ENCODE peak calls at places on chromosomes 3 and 15, in ten cellular contexts. L is adrenal gland, N is testis, A is IMR-90, Z is uterus, D is A549, B is thyroid gland, Y is HepG2, I is tibial nerve, U is body of pancreas. W is an unnamed sample.

GRCh38 chr3:62586356-62586755 is 213.0 kb upstream of the FEZF2 start:
- DNase-seq in L (no peak), N (no peak), A (peak), Z (no peak), D (no peak), B (no peak), Y (no peak), I (no peak), U (no peak), W (no peak)

GRCh38 chr3:41111011-41111410 is 88.3 kb upstream of the CTNNB1 start:
- DNase-seq in L (no peak), N (no peak), A (no peak), Z (no peak), D (no peak), B (no peak), Y (peak), I (no peak), U (no peak), W (no peak)

GRCh38 chr3:50378757-50379156 is 19.4 kb upstream of the TMEM115 start:
- DNase-seq in L (no peak), N (no peak), A (no peak), Z (no peak), D (no peak), B (no peak), Y (no peak), I (no peak), U (no peak), W (no peak)

GRCh38 chr3:100710355-100711198 is 1.3 kb downstream of the TFG start:
- DNase-seq in L (peak), N (peak), A (peak), Z (no peak), D (peak), B (peak), Y (peak), I (no peak), U (peak), W (no peak)

GRCh38 chr3:71723452-71724170 is 1.6 kb downstream of the EIF4E3 start:
- DNase-seq in L (no peak), N (no peak), A (no peak), Z (no peak), D (no peak), B (no peak), Y (no peak), I (no peak), U (no peak), W (no peak)

GRCh38 chr3:186452517-186452916 is 90.5 kb upstream of the DGKG start:
- DNase-seq in L (no peak), N (no peak), A (peak), Z (no peak), D (no peak), B (no peak), Y (no peak), I (no peak), U (no peak), W (no peak)

GRCh38 chr3:65190111-65190510 is 502.3 kb upstream of the ADAMTS9 start:
- DNase-seq in L (no peak), N (no peak), A (no peak), Z (no peak), D (no peak), B (no peak), Y (no peak), I (no peak), U (no peak), W (no peak)

GRCh38 chr3:150314248-150315027 is 93.7 kb upstream of the TSC22D2 start:
- DNase-seq in L (no peak), N (peak), A (no peak), Z (no peak), D (no peak), B (peak), Y (no peak), I (no peak), U (peak), W (no peak)

GRCh38 chr3:195708066-195708465 is 12.7 kb upstream of the MUC20 start:
- DNase-seq in L (no peak), N (no peak), A (no peak), Z (no peak), D (no peak), B (no peak), Y (no peak), I (no peak), U (no peak), W (no peak)

GRCh38 chr3:115321396-115321795 is 174.3 kb upstream of the ZBTB20 start:
- DNase-seq in L (no peak), N (no peak), A (peak), Z (no peak), D (no peak), B (no peak), Y (no peak), I (no peak), U (no peak), W (no peak)

GRCh38 chr3:101479022-101479421 is 34.0 kb downstream of the SENP7 start:
- DNase-seq in L (no peak), N (no peak), A (no peak), Z (no peak), D (no peak), B (no peak), Y (no peak), I (no peak), U (no peak), W (no peak)

GRCh38 chr3:184341925-184342324 is 4.5 kb downstream of the FAM131A start:
- DNase-seq in L (no peak), N (no peak), A (no peak), Z (no peak), D (no peak), B (peak), Y (no peak), I (no peak), U (peak), W (no peak)

GRCh38 chr3:141690366-141691072 is 47.6 kb upstream of the RNF7 start:
- DNase-seq in L (no peak), N (no peak), A (peak), Z (no peak), D (no peak), B (no peak), Y (no peak), I (no peak), U (no peak), W (no peak)

GRCh38 chr15:59528965-59529402 is 82.6 kb upstream of the GCNT3 start:
- DNase-seq in L (peak), N (peak), A (peak), Z (peak), D (peak), B (peak), Y (peak), I (peak), U (peak), W (peak)

GRCh38 chr3:14959358-14959943 is 12.1 kb downstream of the NR2C2 start:
- DNase-seq in L (no peak), N (no peak), A (no peak), Z (no peak), D (no peak), B (no peak), Y (no peak), I (no peak), U (no peak), W (no peak)

GRCh38 chr3:178084938-178085816 is 451.1 kb upstream of the KCNMB2 start:
- DNase-seq in L (peak), N (peak), A (peak), Z (peak), D (no peak), B (peak), Y (peak), I (peak), U (peak), W (no peak)

GRCh38 chr3:60086811-60087210 is 1037.0 kb upstream of the CFAP20DC start:
- DNase-seq in L (no peak), N (no peak), A (peak), Z (no peak), D (no peak), B (no peak), Y (peak), I (no peak), U (no peak), W (no peak)

GRCh38 chr3:38658886-38659285 is 9.4 kb upstream of the SCN5A start:
- DNase-seq in L (no peak), N (peak), A (no peak), Z (no peak), D (no peak), B (no peak), Y (no peak), I (no peak), U (no peak), W (no peak)

GRCh38 chr15:58331903-58332675 is 99.7 kb upstream of the LIPC start:
- DNase-seq in L (peak), N (peak), A (peak), Z (peak), D (peak), B (peak), Y (peak), I (peak), U (peak), W (peak)

GRCh38 chr3:115293321-115293720 is 146.2 kb upstream of the ZBTB20 start:
- DNase-seq in L (no peak), N (no peak), A (no peak), Z (no peak), D (no peak), B (no peak), Y (no peak), I (no peak), U (no peak), W (no peak)

GRCh38 chr3:139718415-139718814 is 40.6 kb upstream of the NMNAT3 start:
- DNase-seq in L (peak), N (peak), A (peak), Z (peak), D (peak), B (peak), Y (peak), I (peak), U (peak), W (no peak)

GRCh38 chr3:53075743-53076140 is 29.9 kb upstream of the SFMBT1 start:
- DNase-seq in L (no peak), N (no peak), A (no peak), Z (no peak), D (no peak), B (no peak), Y (no peak), I (no peak), U (no peak), W (no peak)

GRCh38 chr3:68972358-68972979 is 40.1 kb upstream of the TAFA4 start:
- DNase-seq in L (peak), N (peak), A (peak), Z (no peak), D (peak), B (peak), Y (peak), I (peak), U (peak), W (no peak)

GRCh38 chr3:122564155-122564912 is at the start of the genes DTX3L and PARP9:
- DNase-seq in L (peak), N (peak), A (peak), Z (peak), D (peak), B (peak), Y (peak), I (peak), U (peak), W (peak)
- TF ChIP-seq POLR2A in L (peak), N (no peak), A (peak), Z (peak), D (peak), B (peak), Y (peak), I (no peak), U (peak), W (no peak)

DNA sequence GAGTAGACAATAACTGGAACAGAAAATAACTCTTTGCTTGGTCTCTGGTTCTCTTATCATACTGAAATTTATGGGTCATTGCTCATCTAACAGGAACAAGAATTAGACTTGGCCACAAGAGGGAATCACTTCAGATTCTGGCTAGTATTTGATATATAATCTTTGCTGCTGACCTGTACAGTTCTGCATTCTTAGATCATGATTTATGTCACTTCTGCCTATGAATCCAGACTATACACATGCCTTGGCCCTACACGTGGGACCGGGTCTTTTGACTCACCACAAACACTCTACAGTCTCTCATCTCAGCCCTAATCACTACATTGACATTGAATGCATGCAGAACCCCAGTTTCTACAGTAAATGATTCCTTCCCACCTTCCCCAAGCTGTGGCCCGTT is 162.5 kb upstream of the SOX2 start:
- DNase-seq in L (no peak), N (no peak), A (no peak), Z (no peak), D (no peak), B (no peak), Y (no peak), I (no peak), U (no peak), W (no peak)
- H3K27ac ChIP-seq in L (no peak), N (no peak), A (no peak), Z (no peak), D (no peak), B (no peak), Y (no peak), I (no peak), U (no peak), W (no peak)

GRCh38 chr3:37630441-37630840 is 231.2 kb upstream of the CTDSPL start:
- DNase-seq in L (no peak), N (no peak), A (no peak), Z (no peak), D (no peak), B (peak), Y (no peak), I (no peak), U (no peak), W (no peak)

GRCh38 chr3:37625690-37626089 is 236.0 kb upstream of the CTDSPL start:
- DNase-seq in L (no peak), N (no peak), A (no peak), Z (no peak), D (no peak), B (no peak), Y (no peak), I (no peak), U (no peak), W (no peak)

GRCh38 chr3:37626722-37627565 is 234.7 kb upstream of the CTDSPL start:
- DNase-seq in L (no peak), N (no peak), A (no peak), Z (no peak), D (no peak), B (no peak), Y (no peak), I (no peak), U (no peak), W (no peak)

GRCh38 chr3:37628711-37629301 is 232.9 kb upstream of the CTDSPL start:
- DNase-seq in L (no peak), N (no peak), A (peak), Z (no peak), D (no peak), B (no peak), Y (no peak), I (no peak), U (no peak), W (no peak)

GRCh38 chr3:37627951-37628620 is 233.6 kb upstream of the CTDSPL start:
- DNase-seq in L (no peak), N (no peak), A (no peak), Z (no peak), D (no peak), B (no peak), Y (no peak), I (no peak), U (no peak), W (no peak)
- TF ChIP-seq POLR2A in L (no peak), N (no peak), A (no peak), Z (no peak), D (no peak), B (no peak), Y (no peak), I (no peak), U (no peak), W (no peak)

GRCh38 chr3:118530350-118530922 is 504.2 kb downstream of the IGSF11 start:
- DNase-seq in L (no peak), N (no peak), A (no peak), Z (no peak), D (no peak), B (no peak), Y (no peak), I (no peak), U (no peak), W (no peak)

GRCh38 chr3:118525096-118525495 is 509.6 kb downstream of the IGSF11 start:
- DNase-seq in L (no peak), N (no peak), A (no peak), Z (no peak), D (no peak), B (no peak), Y (no peak), I (no peak), U (no peak), W (no peak)

GRCh38 chr3:118527527-118528044 is 507.1 kb downstream of the IGSF11 start:
- DNase-seq in L (no peak), N (no peak), A (no peak), Z (no peak), D (no peak), B (no peak), Y (no peak), I (no peak), U (no peak), W (no peak)

GRCh38 chr3:118526758-118527526 is 507.7 kb downstream of the IGSF11 start:
- DNase-seq in L (no peak), N (no peak), A (no peak), Z (no peak), D (no peak), B (no peak), Y (no peak), I (no peak), U (no peak), W (no peak)

GRCh38 chr3:118529554-118529953 is 505.1 kb downstream of the IGSF11 start:
- DNase-seq in L (no peak), N (no peak), A (no peak), Z (no peak), D (no peak), B (no peak), Y (no peak), I (no peak), U (no peak), W (no peak)
- H3K27ac ChIP-seq in L (no peak), N (no peak), A (no peak), Z (no peak), D (no peak), B (no peak), Y (no peak), I (no peak), U (no peak), W (no peak)

GRCh38 chr15:36007699-36008098 is 461.7 kb upstream of the DPH6 start:
- DNase-seq in L (no peak), N (no peak), A (no peak), Z (no peak), D (no peak), B (no peak), Y (no peak), I (no peak), U (no peak), W (no peak)
- TF ChIP-seq POLR2A in L (no peak), N (no peak), A (no peak), Z (no peak), D (no peak), B (no peak), Y (no peak), I (no peak), U (no peak), W (no peak)

GRCh38 chr3:27675287-27675686 is 46.8 kb downstream of the EOMES start:
- DNase-seq in L (no peak), N (no peak), A (peak), Z (no peak), D (no peak), B (no peak), Y (no peak), I (peak), U (no peak), W (no peak)
- H3K27ac ChIP-seq in L (no peak), N (no peak), A (no peak), Z (no peak), D (no peak), B (no peak), Y (no peak), I (peak), U (no peak), W (no peak)

GRCh38 chr3:131026321-131027151 is at the start of the genes ASTE1 and NEK11:
- DNase-seq in L (peak), N (peak), A (peak), Z (peak), D (peak), B (peak), Y (peak), I (peak), U (peak), W (peak)
- TF ChIP-seq POLR2A in L (peak), N (peak), A (peak), Z (no peak), D (peak), B (peak), Y (peak), I (peak), U (peak), W (peak)

DNA sequence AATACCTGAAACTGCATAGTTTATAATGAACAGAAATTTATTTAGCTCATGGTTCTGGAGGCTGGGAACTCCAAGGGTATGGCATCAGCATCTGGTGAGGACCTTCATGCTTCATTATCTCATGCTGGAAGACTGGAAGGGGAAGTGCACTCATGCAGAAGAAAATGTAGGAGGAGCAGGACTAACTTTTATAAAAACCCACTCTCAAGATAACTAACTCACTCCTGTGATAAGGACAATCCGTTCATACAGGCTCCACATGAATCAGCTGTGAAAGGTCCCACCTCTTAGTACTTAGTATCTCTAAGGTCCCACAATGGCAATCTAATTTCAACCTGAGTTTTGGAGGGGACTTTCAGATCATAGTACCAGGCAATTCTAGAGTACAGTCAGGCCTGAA is 33.6 kb upstream of the APH1B start:
- DNase-seq in L (no peak), N (no peak), A (no peak), Z (no peak), D (no peak), B (no peak), Y (no peak), I (no peak), U (no peak), W (no peak)
- H3K27ac ChIP-seq in L (peak), N (no peak), A (peak), Z (peak), D (no peak), B (no peak), Y (no peak), I (peak), U (no peak), W (peak)